ENCODE peak calls at places on chromosomes 5 and 9, in ten cellular contexts. H, D, I, S, Y, P, G, U, F and T are unnamed samples.

GRCh38 chr5:1255081-1255561 is 29.9 kb downstream of the SLC6A18 start:
- DNase-seq in H (no peak), D (no peak), I (no peak), S (peak), Y (no peak), P (no peak), G (peak), U (no peak), F (peak), T (peak)

GRCh38 chr9:138102246-138103051 is 224.9 kb downstream of the CACNA1B start:
- DNase-seq in H (no peak), D (no peak), I (no peak), S (no peak), Y (no peak), P (no peak), G (no peak), U (no peak), F (no peak), T (no peak)

GRCh38 chr5:89930591-89931383 is 478.8 kb downstream of the CETN3 start:
- DNase-seq in H (no peak), D (no peak), I (no peak), S (no peak), Y (no peak), P (no peak), G (no peak), U (no peak), F (no peak), T (no peak)

GRCh38 chr5:78006449-78006848 is 230.3 kb upstream of the TBCA start:
- DNase-seq in H (no peak), D (no peak), I (no peak), S (no peak), Y (no peak), P (no peak), G (no peak), U (no peak), F (no peak), T (no peak)

GRCh38 chr5:59542841-59543825 is 350.4 kb downstream of the PDE4D start:
- DNase-seq in H (no peak), D (peak), I (no peak), S (no peak), Y (peak), P (no peak), G (no peak), U (peak), F (peak), T (no peak)

GRCh38 chr9:81819859-81820546 is 108.2 kb upstream of the SPATA31D4 start:
- DNase-seq in H (no peak), D (no peak), I (peak), S (no peak), Y (no peak), P (no peak), G (no peak), U (no peak), F (no peak), T (no peak)

GRCh38 chr5:25754895-25755294 is 1110.1 kb upstream of the CDH10 start:
- DNase-seq in H (no peak), D (no peak), I (no peak), S (no peak), Y (no peak), P (no peak), G (no peak), U (no peak), F (peak), T (no peak)

GRCh38 chr5:50751064-50751657 is 84.7 kb downstream of the PARP8 start:
- DNase-seq in H (no peak), D (no peak), I (peak), S (peak), Y (peak), P (no peak), G (peak), U (peak), F (peak), T (peak)

GRCh38 chr5:148455055-148455675 is 71.4 kb downstream of the FBXO38 start:
- DNase-seq in H (no peak), D (no peak), I (no peak), S (no peak), Y (no peak), P (no peak), G (no peak), U (no peak), F (no peak), T (no peak)

GRCh38 chr9:32378496-32378895 is 5.9 kb upstream of the ACO1 start:
- DNase-seq in H (peak), D (no peak), I (peak), S (peak), Y (peak), P (peak), G (peak), U (peak), F (peak), T (peak)

GRCh38 chr9:101400120-101400519 is 1.5 kb downstream of the ZNF189 start:
- DNase-seq in H (no peak), D (no peak), I (no peak), S (no peak), Y (no peak), P (no peak), G (no peak), U (peak), F (no peak), T (no peak)